ENCODE peak calls at places on chromosomes 11 and 22, in eight cellular contexts. F is HCT116, Y is OCI-LY7, P is GM23248, L is MM.1S, T is hepatocyte, K is PC-3, Q is neural progenitor cell. X is an unnamed sample.

GRCh38 chr22:44173154-44173553 is 7.6 kb upstream of the PARVG start:
- DNase-seq in F (no peak), Y (no peak), P (no peak), L (no peak), T (no peak), K (no peak), Q (no peak), X (no peak)

GRCh38 chr11:72229925-72230763 is 5.6 kb downstream of the INPPL1 start:
- DNase-seq in F (no peak), Y (no peak), P (no peak), L (no peak), T (peak; percentile 3), K (no peak), Q (no peak), X (no peak)

GRCh38 chr11:61718613-61719302 is 33.7 kb upstream of the MYRF start:
- DNase-seq in F (no peak), Y (no peak), P (peak; percentile 80), L (no peak), T (peak; percentile 65), K (no peak), Q (peak; percentile 85), X (peak; percentile 85)

GRCh38 chr22:25942126-25942988 is 200.4 kb downstream of the MYO18B start:
- DNase-seq in F (no peak), Y (no peak), P (no peak), L (no peak), T (no peak), K (no peak), Q (no peak), X (no peak)

GRCh38 chr11:27886765-27887328 is 186.6 kb upstream of the BDNF start:
- DNase-seq in F (no peak), Y (no peak), P (no peak), L (no peak), T (no peak), K (no peak), Q (no peak), X (no peak)

GRCh38 chr22:25880524-25880923 is 138.5 kb downstream of the MYO18B start:
- DNase-seq in F (no peak), Y (peak; percentile 11), P (no peak), L (no peak), T (no peak), K (no peak), Q (no peak), X (peak; percentile 25)

GRCh38 chr22:46801331-46801811 is 38.9 kb downstream of the TBC1D22A start:
- DNase-seq in F (no peak), Y (no peak), P (no peak), L (no peak), T (peak; percentile 33), K (no peak), Q (no peak), X (no peak)

GRCh38 chr11:128095459-128096096 is 491.8 kb downstream of the ETS1 start:
- DNase-seq in F (peak; percentile 2), Y (peak; percentile 3), P (peak; percentile 83), L (no peak), T (no peak), K (peak; percentile 88), Q (no peak), X (no peak)

GRCh38 chr11:128470081-128470480 is 117.3 kb downstream of the ETS1 start:
- DNase-seq in F (no peak), Y (peak; percentile 44), P (no peak), L (peak; percentile 19), T (no peak), K (no peak), Q (no peak), X (no peak)

GRCh38 chr22:20810645-20811044 is 36.7 kb downstream of the SERPIND1 start:
- DNase-seq in F (no peak), Y (no peak), P (no peak), L (no peak), T (no peak), K (no peak), Q (no peak), X (no peak)

GRCh38 chr11:8610532-8611116 is 16.6 kb upstream of the STK33 start:
- DNase-seq in F (no peak), Y (peak; percentile 3), P (no peak), L (no peak), T (peak; percentile 38), K (no peak), Q (no peak), X (peak; percentile 49)

GRCh38 chr11:75159081-75159953 is 8.4 kb downstream of the SLCO2B1 start:
- DNase-seq in F (no peak), Y (no peak), P (no peak), L (no peak), T (peak; percentile 82), K (no peak), Q (peak; percentile 44), X (peak; percentile 40)

GRCh38 chr11:58963551-58964075 is 24.3 kb downstream of the GLYATL1 start:
- DNase-seq in F (no peak), Y (no peak), P (peak; percentile 40), L (no peak), T (peak; percentile 75), K (no peak), Q (peak; percentile 81), X (peak; percentile 97)

GRCh38 chr11:1773131-1773510 is 9.4 kb upstream of the CTSD start:
- DNase-seq in F (no peak), Y (no peak), P (no peak), L (no peak), T (no peak), K (no peak), Q (no peak), X (no peak)

GRCh38 chr11:125594958-125595357 is 2.3 kb downstream of the STT3A start:
- DNase-seq in F (no peak), Y (peak; percentile 13), P (no peak), L (no peak), T (no peak), K (no peak), Q (no peak), X (no peak)

GRCh38 chr11:65215441-65216076 is 33.8 kb downstream of the CAPN1 start:
- DNase-seq in F (no peak), Y (no peak), P (peak; percentile 37), L (no peak), T (no peak), K (no peak), Q (no peak), X (no peak)

GRCh38 chr11:125990244-125990643 is 44.4 kb downstream of the VSIG10L2 start:
- DNase-seq in F (no peak), Y (no peak), P (peak; percentile 88), L (no peak), T (no peak), K (peak; percentile 20), Q (no peak), X (no peak)

GRCh38 chr11:117058761-117059233 is 39.4 kb downstream of the SIK3 start:
- DNase-seq in F (no peak), Y (no peak), P (peak; percentile 76), L (no peak), T (no peak), K (no peak), Q (peak; percentile 54), X (peak; percentile 47)

GRCh38 chr11:69893631-69894030 is 74.4 kb upstream of the FGF3 start:
- DNase-seq in F (no peak), Y (no peak), P (no peak), L (no peak), T (no peak), K (no peak), Q (no peak), X (no peak)

GRCh38 chr11:60098508-60098907 is 10.0 kb downstream of the MS4A2 start:
- DNase-seq in F (no peak), Y (no peak), P (no peak), L (no peak), T (peak; percentile 10), K (peak; percentile 54), Q (no peak), X (no peak)

GRCh38 chr22:26646158-26646557 is 11.2 kb upstream of the MIAT start:
- DNase-seq in F (no peak), Y (no peak), P (peak; percentile 68), L (no peak), T (no peak), K (no peak), Q (no peak), X (no peak)

GRCh38 chr11:120306519-120307242 is 18.4 kb upstream of the TLCD5 start:
- DNase-seq in F (peak; percentile 70), Y (no peak), P (peak; percentile 97), L (no peak), T (peak; percentile 81), K (peak; percentile 98), Q (peak; percentile 34), X (peak; percentile 80)

GRCh38 chr11:93648168-93648567 is 13.3 kb upstream of the CEP295 start:
- DNase-seq in F (no peak), Y (peak; percentile 39), P (peak; percentile 21), L (no peak), T (peak; percentile 47), K (peak; percentile 63), Q (peak; percentile 53), X (peak; percentile 60)
- TF ChIP-seq EZH2phosphoT487 in F (no peak), Y (no peak), P (no peak), L (no peak), T (no peak), K (no peak), Q (no peak), X (no peak)

GRCh38 chr22:37148031-37148651 is 1.6 kb downstream of the IL2RB start:
- DNase-seq in F (no peak), Y (no peak), P (no peak), L (no peak), T (no peak), K (no peak), Q (no peak), X (no peak)
- TF ChIP-seq EZH2phosphoT487 in F (no peak), Y (no peak), P (no peak), L (no peak), T (no peak), K (no peak), Q (no peak), X (no peak)

DNA sequence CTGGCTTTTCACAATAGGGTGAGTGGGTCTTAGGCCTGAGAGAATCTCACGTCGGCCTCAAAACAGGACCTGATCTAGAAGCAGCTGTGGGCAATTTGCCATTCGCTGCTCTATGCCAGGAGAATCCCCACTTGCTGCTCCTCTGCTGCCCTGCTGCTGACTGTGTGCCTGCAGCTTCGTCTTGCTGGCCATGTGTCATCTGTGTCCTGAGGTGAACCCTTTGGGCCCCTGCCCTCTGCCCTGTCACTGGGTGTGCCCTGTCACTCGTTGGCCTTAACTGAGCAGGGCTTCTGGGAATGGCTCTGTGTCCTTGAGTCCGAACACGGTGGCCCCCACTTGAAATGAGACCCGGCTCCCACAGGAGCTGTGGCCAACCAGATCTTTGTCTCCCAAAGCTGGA is 6.2 kb downstream of the NAA40 start:
- DNase-seq in F (no peak), Y (no peak), P (peak; percentile 76), L (no peak), T (peak; percentile 43), K (no peak), Q (no peak), X (no peak)
- TF ChIP-seq EZH2phosphoT487 in F (no peak), Y (no peak), P (no peak), L (no peak), T (no peak), K (no peak), Q (no peak), X (no peak)

GRCh38 chr22:30196141-30196866 is 50.3 kb downstream of the LIF start:
- DNase-seq in F (peak; percentile 91), Y (peak; percentile 55), P (peak; percentile 100), L (no peak), T (peak; percentile 91), K (peak; percentile 93), Q (peak; percentile 29), X (peak; percentile 94)
- TF ChIP-seq EZH2phosphoT487 in F (no peak), Y (no peak), P (peak; percentile 63), L (no peak), T (no peak), K (no peak), Q (no peak), X (no peak)